ENCODE peak calls at places on chromosomes 1 and 21, in nine cellular contexts. U is activated naive CD8-positive, alpha-beta T cell treated with anti-CD3 and anti-CD28 coated beads, Interleukin-2, amount 10 ng/mL, durations not matched to agents 7 days and 5 days; Q is stimulated activated CD8-positive, alpha-beta memory T cell treated with anti-CD3 and anti-CD28 coated beads, Interleukin-15, amount 100 ng/mL, for 1 hour; Y is dorsolateral prefrontal cortex; B is DMS53; E is astrocyte of the spinal cord; A is brain microvascular endothelial cell; I is naive thymus-derived CD8-positive, alpha-beta T cell; J is GM13977. Z is an unnamed sample.

GRCh38 chr1:82269466-82269865 is 468.7 kb downstream of the ADGRL2 start:
- DNase-seq in U (no peak), Q (no peak), Y (no peak), B (no peak), E (peak; percentile 33), A (peak; percentile 47), I (no peak), J (no peak), Z (no peak)

GRCh38 chr1:151540982-151541377 is 871 bp downstream of the TUFT1 start:
- DNase-seq in U (no peak), Q (no peak), Y (no peak), B (peak; percentile 60), E (no peak), A (no peak), I (no peak), J (no peak), Z (no peak)

GRCh38 chr21:43024737-43025136 is 50.4 kb downstream of the PKNOX1 start:
- DNase-seq in U (no peak), Q (no peak), Y (no peak), B (no peak), E (no peak), A (no peak), I (no peak), J (no peak), Z (no peak)

GRCh38 chr1:94050263-94050662 is 70.7 kb downstream of the ABCA4 start:
- DNase-seq in U (no peak), Q (no peak), Y (no peak), B (peak; percentile 41), E (no peak), A (no peak), I (no peak), J (no peak), Z (no peak)

GRCh38 chr1:183073320-183073719 is 50.1 kb downstream of the LAMC1 start:
- DNase-seq in U (no peak), Q (no peak), Y (no peak), B (peak; percentile 15), E (no peak), A (no peak), I (no peak), J (no peak), Z (no peak)

GRCh38 chr1:85322655-85323054 is 46.2 kb upstream of the BCL10 start:
- DNase-seq in U (no peak), Q (no peak), Y (no peak), B (no peak), E (no peak), A (no peak), I (no peak), J (no peak), Z (no peak)

GRCh38 chr1:205239078-205239477 is 11.3 kb downstream of the TMCC2 start:
- DNase-seq in U (no peak), Q (no peak), Y (no peak), B (no peak), E (no peak), A (no peak), I (no peak), J (no peak), Z (no peak)

GRCh38 chr1:2335721-2336475 is 55.5 kb downstream of the MORN1 start:
- DNase-seq in U (no peak), Q (no peak), Y (no peak), B (peak; percentile 55), E (no peak), A (no peak), I (no peak), J (no peak), Z (no peak)

GRCh38 chr1:29096255-29096896 is 27.3 kb downstream of the TMEM200B start:
- DNase-seq in U (no peak), Q (no peak), Y (no peak), B (no peak), E (no peak), A (no peak), I (no peak), J (no peak), Z (no peak)

GRCh38 chr1:45913183-45913924 is 109.9 kb downstream of the MAST2 start:
- DNase-seq in U (no peak), Q (no peak), Y (no peak), B (no peak), E (peak; percentile 88), A (peak; percentile 81), I (no peak), J (no peak), Z (no peak)

GRCh38 chr1:2165636-2166035 is 28.9 kb downstream of the FAAP20 start:
- DNase-seq in U (no peak), Q (no peak), Y (no peak), B (no peak), E (no peak), A (no peak), I (no peak), J (no peak), Z (no peak)

GRCh38 chr1:119873166-119874025 is 22.9 kb downstream of the ADAM30 start:
- DNase-seq in U (no peak), Q (no peak), Y (no peak), B (no peak), E (peak; percentile 88), A (peak; percentile 68), I (no peak), J (no peak), Z (no peak)

GRCh38 chr1:161487483-161487827 is 17.8 kb upstream of the FCGR2A start:
- DNase-seq in U (no peak), Q (no peak), Y (no peak), B (peak; percentile 17), E (peak; percentile 25), A (peak; percentile 70), I (no peak), J (no peak), Z (no peak)

GRCh38 chr21:45356251-45356650 is 48.7 kb upstream of the COL18A1 start:
- DNase-seq in U (no peak), Q (no peak), Y (no peak), B (no peak), E (no peak), A (no peak), I (no peak), J (no peak), Z (no peak)

GRCh38 chr1:81511281-81511680 is 289.5 kb upstream of the ADGRL2 start:
- DNase-seq in U (no peak), Q (no peak), Y (no peak), B (no peak), E (no peak), A (no peak), I (no peak), J (no peak), Z (no peak)

GRCh38 chr1:207997486-207998268 is 86.8 kb upstream of the CD34 start:
- DNase-seq in U (peak; percentile 41), Q (peak; percentile 15), Y (peak; percentile 60), B (peak; percentile 87), E (peak; percentile 65), A (peak; percentile 78), I (peak; percentile 28), J (peak; percentile 70), Z (no peak)

GRCh38 chr1:53341961-53342707 is 14.3 kb upstream of the LRP8 start:
- DNase-seq in U (no peak), Q (no peak), Y (peak; percentile 21), B (no peak), E (no peak), A (no peak), I (no peak), J (no peak), Z (no peak)

GRCh38 chr1:229947968-229948367 is 119.1 kb upstream of the GALNT2 start:
- DNase-seq in U (no peak), Q (no peak), Y (no peak), B (peak; percentile 27), E (peak; percentile 24), A (peak; percentile 21), I (no peak), J (no peak), Z (no peak)

GRCh38 chr1:15107897-15108296 is 45.6 kb upstream of the TMEM51 start:
- DNase-seq in U (no peak), Q (no peak), Y (no peak), B (no peak), E (no peak), A (no peak), I (no peak), J (no peak), Z (no peak)

GRCh38 chr1:32933742-32934322 is 30.8 kb downstream of the RNF19B start:
- DNase-seq in U (no peak), Q (no peak), Y (no peak), B (peak; percentile 36), E (peak; percentile 31), A (no peak), I (no peak), J (no peak), Z (no peak)

GRCh38 chr1:207875532-207875931 is 35.4 kb downstream of the CD34 start:
- DNase-seq in U (no peak), Q (no peak), Y (no peak), B (no peak), E (no peak), A (no peak), I (no peak), J (no peak), Z (no peak)

GRCh38 chr1:94654031-94654430 is 112.5 kb upstream of the F3 start:
- DNase-seq in U (no peak), Q (no peak), Y (no peak), B (peak; percentile 39), E (peak; percentile 29), A (peak; percentile 53), I (no peak), J (no peak), Z (no peak)

GRCh38 chr1:200558866-200559459 is 61.6 kb downstream of the KIF14 start:
- DNase-seq in U (no peak), Q (no peak), Y (no peak), B (peak; percentile 62), E (peak; percentile 66), A (peak; percentile 61), I (no peak), J (peak; percentile 39), Z (no peak)

GRCh38 chr1:218480691-218481099 is 135.6 kb downstream of the TGFB2 start:
- DNase-seq in U (no peak), Q (no peak), Y (no peak), B (peak; percentile 74), E (peak; percentile 88), A (no peak), I (no peak), J (no peak), Z (no peak)

GRCh38 chr1:30852026-30852425 is 56.5 kb downstream of the SDC3 start:
- DNase-seq in U (no peak), Q (no peak), Y (no peak), B (peak; percentile 59), E (no peak), A (no peak), I (no peak), J (no peak), Z (no peak)

GRCh38 chr1:24896176-24896575 is 33.9 kb downstream of the RUNX3 start:
- DNase-seq in U (no peak), Q (no peak), Y (peak; percentile 12), B (no peak), E (no peak), A (no peak), I (no peak), J (no peak), Z (no peak)

GRCh38 chr1:30186586-30186985 is 536.8 kb downstream of the MATN1 start:
- DNase-seq in U (no peak), Q (no peak), Y (no peak), B (no peak), E (no peak), A (no peak), I (no peak), J (no peak), Z (no peak)

GRCh38 chr1:17618558-17619247 is 79.2 kb downstream of the ARHGEF10L start:
- DNase-seq in U (no peak), Q (no peak), Y (no peak), B (no peak), E (no peak), A (no peak), I (no peak), J (no peak), Z (no peak)

GRCh38 chr1:59101518-59101917 is 195.4 kb upstream of the FGGY start:
- DNase-seq in U (no peak), Q (no peak), Y (no peak), B (no peak), E (no peak), A (no peak), I (no peak), J (no peak), Z (no peak)

GRCh38 chr1:221097479-221098281 is 218.4 kb downstream of the HLX start:
- DNase-seq in U (no peak), Q (no peak), Y (no peak), B (no peak), E (peak; percentile 92), A (peak; percentile 69), I (no peak), J (no peak), Z (no peak)